ENCODE peak calls at places on chromosomes 13 and 19, in eight cellular contexts. F, Y, W, D, O, J, I and L are unnamed samples. For H3K36me3, the result is how much of the 10 kb centered on the place peaks cover.

GRCh38 chr13:49627831-49628652 is at the start of gene ARL11:
- DNase-seq in F (peak), Y (peak), W (peak), D (no peak), O (no peak), J (peak), I (peak), L (peak)

GRCh38 chr13:45335397-45336024 is 5.5 kb downstream of the TPT1 start:
- DNase-seq in F (no peak), Y (no peak), W (no peak), D (peak), O (no peak), J (no peak), I (no peak), L (no peak)

GRCh38 chr19:49069026-49069425 is 3.5 kb downstream of the KCNA7 start:
- DNase-seq in F (no peak), Y (no peak), W (no peak), D (no peak), O (no peak), J (peak), I (no peak), L (no peak)

GRCh38 chr13:78589206-78589605 is 14.1 kb downstream of the POU4F1 start:
- DNase-seq in F (no peak), Y (no peak), W (peak), D (no peak), O (peak), J (no peak), I (no peak), L (peak)

GRCh38 chr19:41939861-41940442 is 11.7 kb upstream of the ERFL start:
- DNase-seq in F (peak), Y (no peak), W (no peak), D (no peak), O (no peak), J (no peak), I (no peak), L (peak)

GRCh38 chr19:33804021-33804799 is 7.5 kb downstream of the KCTD15 start:
- DNase-seq in F (no peak), Y (peak), W (peak), D (no peak), O (no peak), J (peak), I (peak), L (no peak)

GRCh38 chr13:29411493-29411892 is 184.0 kb downstream of the SLC7A1 start:
- DNase-seq in F (no peak), Y (no peak), W (no peak), D (peak), O (no peak), J (peak), I (no peak), L (no peak)

GRCh38 chr13:46751811-46752635 is 44.9 kb downstream of the ESD start:
- DNase-seq in F (no peak), Y (no peak), W (no peak), D (no peak), O (no peak), J (no peak), I (no peak), L (no peak)

GRCh38 chr13:100547805-100548204 is 40.8 kb downstream of the GGACT start:
- DNase-seq in F (no peak), Y (no peak), W (no peak), D (peak), O (no peak), J (peak), I (peak), L (no peak)

GRCh38 chr13:49022472-49023144 is 46.9 kb downstream of the FNDC3A start:
- DNase-seq in F (no peak), Y (no peak), W (no peak), D (no peak), O (no peak), J (peak), I (no peak), L (no peak)

DNA sequence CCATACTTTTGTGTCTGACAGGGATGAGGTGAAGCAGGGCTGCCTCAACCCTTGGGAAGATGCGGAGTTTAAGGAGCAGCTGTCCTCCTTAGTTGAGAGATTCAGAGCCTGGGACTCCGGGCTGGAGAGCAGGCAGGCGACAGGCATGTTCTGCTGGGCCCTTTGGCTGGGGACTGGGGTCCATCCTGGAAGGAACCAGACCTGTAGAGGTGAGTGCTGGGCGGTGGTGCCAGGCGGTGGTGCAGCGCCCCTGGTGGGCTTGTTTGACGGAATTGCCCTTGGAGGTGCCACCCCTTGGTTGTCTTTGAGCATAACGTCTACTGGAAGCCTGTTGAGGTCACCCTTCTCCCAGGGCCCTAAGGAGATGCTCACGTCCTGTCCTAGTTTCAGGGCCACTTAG is 20.6 kb upstream of the SLC15A1 start:
- DNase-seq in F (no peak), Y (no peak), W (no peak), D (no peak), O (no peak), J (no peak), I (no peak), L (peak)
- H3K36me3 ChIP-seq in F (under half), Y (under half), W (under half), D (under half), O (under half), J (under half), I (under half), L (under half)

GRCh38 chr13:77065456-77066147 is 38.6 kb upstream of the FBXL3 start:
- DNase-seq in F (no peak), Y (no peak), W (no peak), D (no peak), O (no peak), J (no peak), I (no peak), L (peak)
- H3K36me3 ChIP-seq in F (half or more), Y (half or more), W (half or more), D (half or more), O (half or more), J (under half), I (half or more), L (under half)

GRCh38 chr13:93397619-93398018 is 171.0 kb downstream of the GPC6 start:
- DNase-seq in F (no peak), Y (no peak), W (no peak), D (no peak), O (no peak), J (no peak), I (no peak), L (no peak)

GRCh38 chr13:93398167-93398566 is 171.6 kb downstream of the GPC6 start:
- DNase-seq in F (no peak), Y (no peak), W (no peak), D (peak), O (no peak), J (peak), I (no peak), L (no peak)
- H3K36me3 ChIP-seq in F (under half), Y (under half), W (under half), D (under half), O (under half), J (under half), I (under half), L (under half)

DNA sequence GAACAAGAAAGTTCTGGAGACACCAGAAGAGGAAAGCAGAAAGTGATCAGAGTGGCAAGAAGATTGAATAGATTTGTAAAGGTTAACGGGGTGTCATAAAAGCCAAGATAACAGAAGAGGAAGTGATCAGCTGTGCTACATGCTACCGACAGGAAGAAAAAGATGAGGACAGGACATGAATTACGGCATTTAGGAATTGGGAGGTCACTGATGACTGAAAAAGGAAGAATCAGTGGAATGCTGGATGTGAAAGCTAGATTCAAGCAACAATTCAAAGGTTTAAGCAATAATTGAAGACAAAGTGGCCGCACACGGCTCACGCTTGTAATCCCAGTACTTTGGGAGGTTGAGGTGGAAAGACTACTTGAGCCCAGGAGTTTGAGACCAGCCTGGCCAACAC is 15.1 kb downstream of the ZNF160 start:
- DNase-seq in F (no peak), Y (no peak), W (no peak), D (no peak), O (no peak), J (no peak), I (no peak), L (no peak)
- H3K36me3 ChIP-seq in F (half or more), Y (half or more), W (half or more), D (half or more), O (half or more), J (under half), I (half or more), L (under half)

DNA sequence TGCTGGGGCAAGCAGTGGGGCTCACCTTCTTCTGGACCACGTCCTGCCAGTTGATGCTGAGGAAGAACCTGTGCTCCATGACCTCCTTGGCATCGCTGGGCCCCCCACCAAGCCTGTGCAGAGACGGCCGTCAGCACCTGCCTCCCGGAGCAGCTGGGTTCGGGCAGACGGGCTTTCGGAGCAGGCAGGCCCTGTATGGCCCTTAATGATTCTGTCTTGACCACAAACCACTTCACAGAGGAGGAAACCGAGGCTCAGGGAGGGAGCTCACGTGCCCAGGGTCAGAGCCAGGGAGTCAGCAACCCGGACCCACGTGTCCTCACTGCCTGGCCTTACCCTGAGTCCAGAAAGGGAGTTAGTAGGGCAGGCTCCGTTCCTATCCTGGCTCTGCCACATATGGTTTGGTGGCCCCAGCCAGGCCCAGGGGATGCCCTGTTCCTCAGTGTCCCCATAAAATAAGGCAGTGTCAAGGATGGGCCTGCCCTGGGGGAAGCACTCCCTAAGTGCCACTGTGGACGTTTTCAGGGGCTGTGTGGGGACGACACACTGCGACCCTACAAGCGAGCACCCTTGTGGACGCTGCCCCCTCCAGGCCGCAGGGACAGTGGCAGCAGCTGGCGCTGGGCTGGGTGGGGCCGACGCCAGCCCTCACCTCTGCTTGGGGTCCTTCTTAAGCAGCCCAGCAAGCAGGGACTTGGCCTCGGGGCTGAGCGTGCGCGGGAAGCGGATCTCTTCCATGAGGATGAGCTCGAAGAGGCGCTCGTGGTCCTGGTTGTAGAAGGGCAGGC is 8.9 kb upstream of the CCNP start:
- DNase-seq in F (no peak), Y (no peak), W (no peak), D (no peak), O (no peak), J (no peak), I (peak), L (peak)
- H3K36me3 ChIP-seq in F (half or more), Y (half or more), W (half or more), D (half or more), O (half or more), J (under half), I (half or more), L (under half)

GRCh38 chr19:21117041-21117907 is 24.6 kb upstream of the ZNF431 start:
- DNase-seq in F (no peak), Y (no peak), W (no peak), D (no peak), O (no peak), J (peak), I (no peak), L (peak)
- H3K36me3 ChIP-seq in F (under half), Y (under half), W (under half), D (under half), O (half or more), J (under half), I (under half), L (under half)

GRCh38 chr19:55324705-55325104 is 436 bp downstream of the TMEM150B start:
- DNase-seq in F (no peak), Y (no peak), W (no peak), D (no peak), O (no peak), J (no peak), I (no peak), L (no peak)
- H3K36me3 ChIP-seq in F (under half), Y (under half), W (under half), D (under half), O (under half), J (under half), I (under half), L (under half)

DNA sequence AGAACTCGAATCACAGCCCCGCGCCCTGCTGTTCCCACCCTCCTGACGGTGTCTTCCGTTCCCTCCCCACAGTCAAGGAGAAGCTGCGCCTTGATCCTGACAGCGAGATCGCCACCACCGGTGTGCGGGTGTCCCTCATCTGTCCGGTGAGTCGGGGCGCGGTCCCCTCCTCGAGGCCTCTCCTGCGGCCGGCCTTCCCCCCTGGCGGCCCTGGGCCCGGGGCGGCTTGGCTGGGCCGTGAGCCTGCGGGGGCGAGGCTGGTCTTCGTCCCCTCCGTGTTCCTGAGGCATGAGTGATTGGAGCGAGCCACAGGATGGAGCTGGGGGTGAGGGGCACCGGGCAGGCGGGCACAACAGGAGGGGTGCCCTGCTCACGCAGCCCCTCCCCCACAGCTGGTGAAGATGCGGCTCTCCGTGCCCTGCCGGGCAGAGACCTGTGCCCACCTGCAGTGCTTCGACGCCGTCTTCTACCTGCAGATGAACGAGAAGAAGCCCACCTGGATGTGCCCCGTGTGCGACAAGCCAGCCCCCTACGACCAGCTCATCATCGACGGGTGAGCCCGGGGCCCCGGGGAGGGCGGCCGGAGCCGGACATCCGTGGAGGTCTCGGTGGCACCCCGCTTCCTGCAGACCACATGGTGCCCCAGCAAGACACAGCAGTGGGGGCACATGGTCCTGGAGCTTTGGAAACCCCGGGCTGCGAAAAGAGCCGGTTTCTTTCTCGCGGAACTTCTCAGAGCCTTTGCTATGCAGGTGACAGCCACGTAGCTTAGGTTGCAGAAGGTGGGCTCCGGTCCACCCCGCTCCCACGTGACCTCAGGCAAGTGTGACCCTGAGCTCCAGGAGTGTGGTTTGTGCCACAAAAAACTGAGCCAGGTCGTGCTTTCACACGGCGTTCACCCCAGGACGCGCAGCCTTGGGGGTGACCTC is 25.8 kb downstream of the PIAS4 start:
- DNase-seq in F (peak), Y (no peak), W (no peak), D (no peak), O (no peak), J (no peak), I (no peak), L (no peak)
- H3K36me3 ChIP-seq in F (under half), Y (half or more), W (under half), D (half or more), O (half or more), J (under half), I (under half), L (under half)

GRCh38 chr19:30670562-30671513 is 298.7 kb downstream of the ZNF536 start:
- DNase-seq in F (no peak), Y (no peak), W (no peak), D (no peak), O (no peak), J (no peak), I (no peak), L (no peak)

GRCh38 chr19:30667746-30668145 is 295.6 kb downstream of the ZNF536 start:
- DNase-seq in F (no peak), Y (no peak), W (no peak), D (no peak), O (no peak), J (no peak), I (no peak), L (no peak)

GRCh38 chr19:30668521-30669155 is 296.5 kb downstream of the ZNF536 start:
- DNase-seq in F (no peak), Y (no peak), W (no peak), D (no peak), O (no peak), J (no peak), I (no peak), L (no peak)

GRCh38 chr19:30670011-30670329 is 297.8 kb downstream of the ZNF536 start:
- DNase-seq in F (no peak), Y (no peak), W (no peak), D (no peak), O (no peak), J (no peak), I (no peak), L (no peak)

GRCh38 chr19:30669329-30670010 is 297.3 kb downstream of the ZNF536 start:
- DNase-seq in F (peak), Y (peak), W (peak), D (peak), O (peak), J (no peak), I (no peak), L (peak)
- H3K36me3 ChIP-seq in F (under half), Y (under half), W (under half), D (under half), O (under half), J (under half), I (under half), L (under half)

DNA sequence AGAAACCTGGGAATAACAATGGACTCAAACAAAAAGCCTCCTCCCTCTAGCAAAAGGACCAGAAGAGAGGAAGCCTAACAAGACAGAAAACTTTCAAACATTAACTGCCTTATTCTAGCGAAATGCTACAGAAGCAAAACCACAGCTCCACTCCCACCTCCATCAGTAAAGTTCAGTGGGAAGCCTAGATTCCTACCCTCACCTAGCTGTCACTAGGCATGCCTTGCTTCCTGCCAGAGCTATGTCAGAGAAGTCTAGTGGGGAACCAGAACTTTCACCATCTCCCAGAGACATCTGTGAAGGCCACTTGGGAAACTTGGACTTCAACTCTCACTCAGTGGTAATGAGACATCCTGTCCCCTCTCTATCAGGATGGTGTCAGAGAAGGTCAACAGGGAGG is 37.1 kb downstream of the DPY19L3 start:
- DNase-seq in F (no peak), Y (no peak), W (no peak), D (no peak), O (no peak), J (no peak), I (no peak), L (no peak)
- H3K36me3 ChIP-seq in F (under half), Y (under half), W (under half), D (half or more), O (half or more), J (under half), I (under half), L (under half)